ENCODE peak calls at places on chromosomes 4 and X, in six cellular contexts. S is IMR-90, Y is A549, R is K562, F is HepG2, X is SK-N-SH. A is an unnamed sample.

GRCh38 chr4:101232074-101232776 is 115.1 kb downstream of the PPP3CA start:
- DNase-seq in X (no peak), R (no peak), Y (no peak), F (no peak), S (peak), A (no peak)

GRCh38 chr4:159283697-159284492 is 181.0 kb downstream of the RAPGEF2 start:
- DNase-seq in Y (no peak), S (peak), X (no peak), F (no peak), R (no peak), A (no peak)

GRCh38 chr4:31059753-31060522 is 339.8 kb downstream of the PCDH7 start:
- DNase-seq in S (peak), F (no peak), X (no peak), Y (no peak), R (no peak), A (no peak)

GRCh38 chrX:43958529-43958928 is 14.7 kb downstream of the NDP start:
- DNase-seq in X (peak), R (peak), S (peak), Y (peak), F (peak), A (peak)

GRCh38 chr4:168153596-168154440 is 61.5 kb downstream of the ANXA10 start:
- DNase-seq in S (peak), R (no peak), F (peak), X (peak), Y (peak), A (peak)

GRCh38 chrX:21837056-21837455 is 2.4 kb upstream of the MBTPS2 start:
- DNase-seq in S (no peak), X (no peak), Y (no peak), F (no peak), R (no peak), A (no peak)

GRCh38 chr4:27595956-27596355 is 735.3 kb downstream of the STIM2 start:
- DNase-seq in Y (no peak), F (no peak), X (no peak), S (no peak), R (no peak), A (no peak)

GRCh38 chrX:48703642-48704481 is 7.3 kb downstream of the SUV39H1 start:
- DNase-seq in Y (peak), R (no peak), S (peak), X (no peak), F (no peak), A (no peak)

GRCh38 chr4:105719214-105719613 is 10.6 kb downstream of the GSTCD start:
- DNase-seq in S (no peak), X (no peak), F (peak), R (no peak), Y (no peak), A (no peak)

GRCh38 chr4:144799486-144799885 is 153.5 kb downstream of the HHIP start:
- DNase-seq in X (no peak), S (no peak), Y (no peak), F (no peak), R (no peak), A (no peak)

GRCh38 chr4:101292901-101293300 is 54.4 kb downstream of the PPP3CA start:
- DNase-seq in S (peak), Y (no peak), X (no peak), F (no peak), R (no peak), A (no peak)

GRCh38 chr4:175453456-175453855 is 358.6 kb downstream of the GPM6A start:
- DNase-seq in X (no peak), Y (no peak), S (no peak), F (no peak), R (no peak), A (no peak)

GRCh38 chr4:128660361-128660964 is 149.0 kb upstream of the JADE1 start:
- DNase-seq in R (no peak), S (peak), Y (no peak), X (no peak), F (no peak), A (no peak)

GRCh38 chr4:24594887-24595286 is 10.5 kb upstream of the DHX15 start:
- DNase-seq in Y (peak), X (no peak), R (no peak), F (peak), S (peak), A (no peak)

GRCh38 chrX:20372533-20372932 is 105.8 kb upstream of the RPS6KA3 start:
- DNase-seq in X (no peak), S (no peak), Y (no peak), R (no peak), F (no peak), A (no peak)

GRCh38 chr4:60522265-60522664 is 677.9 kb upstream of the ADGRL3 start:
- DNase-seq in S (no peak), R (no peak), X (no peak), Y (no peak), F (no peak), A (no peak)

GRCh38 chr4:39714171-39714570 is 16.2 kb downstream of the UBE2K start:
- DNase-seq in F (no peak), R (no peak), S (no peak), Y (no peak), X (no peak), A (no peak)

GRCh38 chrX:49187526-49187925 is 1.4 kb upstream of the PRICKLE3 start:
- DNase-seq in X (no peak), R (no peak), Y (no peak), S (no peak), F (no peak), A (no peak)

GRCh38 chrX:70970482-70970999 is 39.6 kb upstream of the SLC7A3 start:
- DNase-seq in Y (peak), R (peak), S (peak), X (peak), F (peak), A (no peak)

GRCh38 chr4:154590329-154591006 is at the start of gene FGA:
- DNase-seq in Y (peak), S (no peak), R (no peak), F (peak), X (no peak), A (no peak)

GRCh38 chrX:73930300-73930699 is 367.3 kb downstream of the CHIC1 start:
- DNase-seq in F (no peak), Y (no peak), R (no peak), S (peak), X (no peak), A (no peak)

GRCh38 chr4:68373513-68373912 is 23.6 kb upstream of the YTHDC1 start:
- DNase-seq in X (peak), Y (no peak), S (peak), F (no peak), R (no peak), A (no peak)

GRCh38 chr4:15077969-15078368 is 75.7 kb downstream of the CPEB2 start:
- DNase-seq in R (no peak), Y (no peak), X (no peak), F (peak), S (peak), A (no peak)

GRCh38 chr4:115159141-115159540 is 45.7 kb upstream of the NDST4 start:
- DNase-seq in Y (no peak), X (no peak), F (no peak), R (no peak), S (no peak), A (no peak)

GRCh38 chr4:68906238-68907137 is 45.1 kb downstream of the UGT2A3 start:
- DNase-seq in X (no peak), Y (no peak), F (no peak), S (no peak), R (no peak), A (no peak)

GRCh38 chrX:48474581-48474980 is 1.4 kb upstream of the FTSJ1 start:
- DNase-seq in X (no peak), F (no peak), S (no peak), R (no peak), Y (no peak), A (no peak)

DNA sequence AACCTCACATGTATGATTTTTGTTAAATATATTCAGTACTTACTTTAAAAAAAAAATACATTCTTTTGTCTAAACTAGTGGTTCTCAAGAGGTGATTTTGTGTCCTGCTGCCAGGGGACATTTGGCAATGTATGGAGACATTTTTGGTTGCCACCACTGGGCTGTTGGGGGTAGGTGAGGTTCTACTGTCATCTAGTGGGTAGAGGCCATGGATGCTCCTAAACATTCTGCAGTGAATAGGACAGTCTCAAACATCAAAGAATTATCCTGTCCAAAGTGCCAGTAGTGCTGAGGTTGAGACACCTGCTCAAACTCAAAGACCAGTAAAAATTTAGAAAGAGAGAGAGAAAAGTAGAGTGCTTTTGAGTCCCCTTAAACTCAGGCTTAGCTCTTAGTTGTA is 32.9 kb upstream of the PGM2 start:
- DNase-seq in Y (no peak), X (no peak), F (peak), S (peak), R (no peak), A (no peak)
- TF ChIP-seq SMC3 in Y (peak), X (peak), F (peak), S (peak), R (no peak), A (peak)

GRCh38 chrX:14028473-14028872 is 1.2 kb downstream of the GEMIN8 start:
- DNase-seq in X (no peak), Y (no peak), R (no peak), S (no peak), F (no peak), A (peak)

GRCh38 chrX:14029425-14030247 is at the start of gene GEMIN8:
- DNase-seq in F (peak), R (peak), X (peak), S (peak), Y (peak), A (peak)

GRCh38 chrX:14032383-14032782 is 2.7 kb upstream of the GEMIN8 start:
- DNase-seq in Y (peak), X (peak), S (peak), R (peak), F (peak), A (no peak)

GRCh38 chrX:14029039-14029424 is 660 bp downstream of the GEMIN8 start:
- DNase-seq in S (no peak), X (peak), F (no peak), R (peak), Y (no peak), A (no peak)

DNA sequence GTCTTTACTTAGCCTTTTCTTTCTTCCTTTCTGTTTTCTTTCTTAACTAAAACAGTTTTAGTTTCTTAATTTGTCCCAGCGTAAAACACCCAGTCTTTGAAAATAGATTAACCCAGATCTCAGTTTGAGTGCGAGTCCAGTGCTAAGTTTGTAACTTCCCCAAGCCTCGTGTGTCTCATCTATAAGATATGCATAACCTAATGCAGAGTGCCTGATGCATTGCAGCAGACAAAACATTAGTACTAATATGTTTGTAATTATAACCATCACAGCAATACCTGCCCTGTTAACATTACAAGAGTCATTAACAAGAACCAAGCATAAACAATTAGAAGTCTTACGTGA is 528 bp upstream of the GEMIN8 start:
- DNase-seq in F (no peak), R (no peak), Y (no peak), X (no peak), S (peak), A (no peak)
- TF ChIP-seq SMC3 in F (no peak), R (no peak), Y (no peak), X (no peak), S (no peak), A (no peak)

GRCh38 chrX:23770142-23770541 is 12.8 kb upstream of the SAT1 start:
- DNase-seq in X (no peak), S (no peak), R (no peak), Y (no peak), F (no peak), A (no peak)

GRCh38 chrX:23779025-23779424 is 3.9 kb upstream of the SAT1 start:
- DNase-seq in F (no peak), S (peak), R (no peak), X (no peak), Y (peak), A (no peak)

GRCh38 chrX:23776363-23776762 is 6.6 kb upstream of the SAT1 start:
- DNase-seq in F (no peak), Y (no peak), X (no peak), R (no peak), S (no peak), A (no peak)

DNA sequence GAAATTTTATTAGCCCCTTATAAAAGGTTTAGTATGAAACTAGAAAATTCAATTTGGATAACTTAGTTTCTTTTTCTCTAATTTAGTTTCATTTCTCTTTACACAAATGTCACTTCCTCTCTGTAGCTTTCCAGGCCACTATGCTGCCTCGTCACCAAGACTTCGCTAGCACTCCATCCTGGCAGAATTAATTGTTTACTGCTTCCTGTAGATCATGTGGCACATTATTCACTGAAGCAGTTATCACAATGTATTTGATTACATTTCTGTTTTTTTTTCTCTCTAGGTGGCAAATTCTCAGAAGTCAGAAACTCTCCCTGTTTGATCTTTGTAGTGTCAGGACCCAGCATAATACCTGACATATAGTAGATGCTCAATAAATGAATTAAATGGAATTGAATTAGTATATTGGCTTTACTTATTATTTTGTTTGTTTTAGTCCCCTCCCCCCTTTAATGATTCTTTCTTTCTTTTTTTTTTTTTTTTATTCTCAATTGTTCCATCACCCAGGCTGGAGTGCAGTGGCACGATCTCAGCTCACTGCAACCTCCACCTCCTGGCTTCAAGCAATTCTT is 9.3 kb upstream of the SAT1 start:
- DNase-seq in S (no peak), X (no peak), F (no peak), R (no peak), Y (no peak), A (peak)
- TF ChIP-seq SMC3 in S (no peak), X (no peak), F (no peak), R (no peak), Y (no peak), A (no peak)

GRCh38 chr4:8393593-8394038 is 46.9 kb downstream of the ACOX3 start:
- DNase-seq in Y (peak), F (no peak), S (peak), R (no peak), X (peak), A (no peak)

GRCh38 chr4:8391972-8392371 is 48.6 kb downstream of the ACOX3 start:
- DNase-seq in S (peak), X (no peak), R (no peak), Y (no peak), F (no peak), A (peak)

GRCh38 chr4:8394125-8394524 is 46.4 kb downstream of the ACOX3 start:
- DNase-seq in R (no peak), F (no peak), X (no peak), S (peak), Y (no peak), A (no peak)

GRCh38 chr4:8391071-8391470 is 49.5 kb downstream of the ACOX3 start:
- DNase-seq in F (no peak), S (no peak), Y (no peak), X (no peak), R (no peak), A (no peak)

GRCh38 chr4:8392591-8393190 is 47.8 kb downstream of the ACOX3 start:
- DNase-seq in R (peak), X (no peak), S (peak), F (no peak), Y (no peak), A (no peak)
- TF ChIP-seq SMC3 in R (no peak), X (no peak), S (no peak), F (no peak), Y (no peak), A (no peak)

GRCh38 chr4:155592568-155593343 is 73.9 kb upstream of the GUCY1A1 start:
- DNase-seq in Y (no peak), S (peak), R (no peak), F (no peak), X (peak), A (no peak)
- TF ChIP-seq SMC3 in Y (no peak), S (no peak), R (no peak), F (no peak), X (no peak), A (no peak)

GRCh38 chrX:39576081-39576701 is 521.6 kb downstream of the BCOR start:
- DNase-seq in S (no peak), X (peak), R (no peak), F (no peak), Y (no peak), A (no peak)

GRCh38 chrX:39580043-39580442 is 517.7 kb downstream of the BCOR start:
- DNase-seq in F (no peak), Y (no peak), X (no peak), R (no peak), S (no peak), A (no peak)

GRCh38 chrX:39577976-39578962 is 519.5 kb downstream of the BCOR start:
- DNase-seq in S (no peak), Y (no peak), F (no peak), X (no peak), R (no peak), A (peak)

GRCh38 chrX:39577206-39577605 is 520.6 kb downstream of the BCOR start:
- DNase-seq in R (no peak), F (no peak), X (no peak), S (no peak), Y (no peak), A (no peak)

DNA sequence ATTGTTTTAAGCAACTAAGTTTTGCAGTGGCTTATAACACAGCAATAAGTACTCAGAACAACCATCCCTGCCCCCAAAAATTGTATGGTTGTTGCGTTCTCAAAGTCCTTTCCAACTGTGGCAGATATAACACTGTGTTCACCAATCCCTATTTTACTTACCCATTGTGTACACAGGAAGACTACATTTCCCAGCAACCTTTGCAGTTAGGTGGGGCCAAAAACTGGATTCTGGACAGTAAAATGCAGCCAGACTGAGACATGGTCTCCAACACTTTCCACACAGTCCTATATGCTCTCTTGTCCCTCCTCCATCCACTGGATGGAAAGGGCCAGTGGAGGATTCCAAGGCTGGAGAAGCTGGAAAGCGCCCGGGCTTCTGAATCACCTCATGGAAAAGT is 523.6 kb downstream of the BCOR start:
- DNase-seq in F (no peak), S (no peak), X (no peak), Y (no peak), R (peak), A (no peak)
- TF ChIP-seq SMC3 in F (no peak), S (no peak), X (no peak), Y (no peak), R (no peak), A (no peak)

GRCh38 chr4:180805101-180805500 is 1438.1 kb upstream of the TENM3 start:
- DNase-seq in X (no peak), Y (no peak), F (no peak), R (no peak), S (no peak), A (no peak)
- TF ChIP-seq SMC3 in X (no peak), Y (no peak), F (no peak), R (no peak), S (no peak), A (no peak)

GRCh38 chr4:167020410-167020809 is 213.9 kb downstream of the SPOCK3 start:
- DNase-seq in R (no peak), S (no peak), F (peak), X (no peak), Y (no peak), A (no peak)
- TF ChIP-seq SMC3 in R (no peak), S (no peak), F (no peak), X (no peak), Y (no peak), A (no peak)